ENCODE peak calls at places on chromosomes 6 and 20, in four cellular contexts. B, C, S and G are unnamed samples.

GRCh38 chr20:25011831-25012241 is 19.3 kb upstream of the APMAP start:
- DNase-seq in B (no peak), C (no peak), S (no peak), G (no peak)

GRCh38 chr6:108662702-108663101 is 102.0 kb downstream of the FOXO3 start:
- DNase-seq in B (no peak), C (no peak), S (no peak), G (no peak)

GRCh38 chr6:133837801-133838349 is 51.0 kb upstream of the TCF21 start:
- DNase-seq in B (no peak), C (peak), S (peak), G (peak)

GRCh38 chr20:63100926-63101699 is 94.3 kb upstream of the BHLHE23 start:
- DNase-seq in B (no peak), C (peak), S (no peak), G (no peak)

GRCh38 chr20:56178219-56178618 is 70.3 kb upstream of the MC3R start:
- DNase-seq in B (no peak), C (no peak), S (no peak), G (no peak)

GRCh38 chr6:160013987-160014868 is 45.3 kb downstream of the IGF2R start:
- DNase-seq in B (no peak), C (no peak), S (no peak), G (no peak)

GRCh38 chr6:149271348-149272340 is 45.9 kb upstream of the TAB2 start:
- DNase-seq in B (no peak), C (no peak), S (no peak), G (peak)

GRCh38 chr20:17558154-17558940 is 11.5 kb upstream of the DSTN start:
- DNase-seq in B (peak), C (no peak), S (peak), G (peak)

GRCh38 chr20:41178904-41179432 is 41.6 kb downstream of the PLCG1 start:
- DNase-seq in B (no peak), C (no peak), S (no peak), G (no peak)

GRCh38 chr6:116570856-116571682 is at the start of gene RWDD1:
- DNase-seq in B (peak), C (peak), S (peak), G (peak)
- TF ChIP-seq CTCF in B (peak), C (no peak), S (no peak), G (no peak)

GRCh38 chr20:54219751-54220426 is 12.0 kb downstream of the PFDN4 start:
- DNase-seq in B (no peak), C (no peak), S (peak), G (peak)
- TF ChIP-seq CTCF in B (peak), C (peak), S (peak), G (peak)

DNA sequence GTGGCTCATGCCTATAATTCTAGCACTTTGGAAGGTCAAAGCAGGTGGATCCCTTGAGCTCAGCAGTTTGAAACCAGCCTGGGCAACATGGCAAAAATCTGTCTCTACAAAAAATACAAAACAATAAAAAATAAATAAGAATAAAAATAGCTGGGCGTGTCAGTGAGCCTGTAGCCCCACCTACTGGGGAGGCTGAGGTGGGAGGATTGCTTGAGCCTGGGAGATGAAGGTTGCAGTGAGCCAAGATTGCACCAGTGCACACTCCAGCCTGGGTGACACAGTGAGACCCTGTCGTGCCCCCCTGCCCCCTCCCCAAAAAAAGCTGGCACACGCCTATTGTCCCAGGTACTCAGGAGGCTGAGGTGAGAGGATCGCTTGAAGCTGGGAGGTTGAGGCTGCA is 35.1 kb upstream of the SRPK1 start:
- DNase-seq in B (no peak), C (no peak), S (no peak), G (peak)
- TF ChIP-seq CTCF in B (peak), C (no peak), S (peak), G (peak)

GRCh38 chr6:46040288-46040687 is 24.6 kb upstream of the CLIC5 start:
- DNase-seq in B (no peak), C (no peak), S (no peak), G (no peak)

GRCh38 chr6:46046558-46047169 is 31.0 kb upstream of the CLIC5 start:
- DNase-seq in B (no peak), C (no peak), S (no peak), G (no peak)

GRCh38 chr6:46044876-46045617 is 29.4 kb upstream of the CLIC5 start:
- DNase-seq in B (peak), C (no peak), S (no peak), G (peak)

GRCh38 chr6:46039646-46040045 is 24.0 kb upstream of the CLIC5 start:
- DNase-seq in B (no peak), C (no peak), S (no peak), G (no peak)

GRCh38 chr6:46042355-46042999 is 26.8 kb upstream of the CLIC5 start:
- DNase-seq in B (no peak), C (peak), S (peak), G (peak)
- TF ChIP-seq CTCF in B (peak), C (peak), S (peak), G (peak)

GRCh38 chr6:30360139-30360538 is 15.2 kb downstream of the RPP21 start:
- DNase-seq in B (no peak), C (no peak), S (peak), G (no peak)

GRCh38 chr6:30363459-30363858 is 18.5 kb downstream of the RPP21 start:
- DNase-seq in B (no peak), C (no peak), S (peak), G (no peak)

GRCh38 chr6:30359276-30359675 is 14.3 kb downstream of the RPP21 start:
- DNase-seq in B (no peak), C (no peak), S (no peak), G (no peak)

GRCh38 chr6:30361661-30362060 is 16.7 kb downstream of the RPP21 start:
- DNase-seq in B (no peak), C (no peak), S (no peak), G (no peak)

GRCh38 chr6:30364591-30364990 is 19.6 kb downstream of the RPP21 start:
- DNase-seq in B (no peak), C (no peak), S (peak), G (peak)
- TF ChIP-seq CTCF in B (peak), C (no peak), S (peak), G (no peak)

DNA sequence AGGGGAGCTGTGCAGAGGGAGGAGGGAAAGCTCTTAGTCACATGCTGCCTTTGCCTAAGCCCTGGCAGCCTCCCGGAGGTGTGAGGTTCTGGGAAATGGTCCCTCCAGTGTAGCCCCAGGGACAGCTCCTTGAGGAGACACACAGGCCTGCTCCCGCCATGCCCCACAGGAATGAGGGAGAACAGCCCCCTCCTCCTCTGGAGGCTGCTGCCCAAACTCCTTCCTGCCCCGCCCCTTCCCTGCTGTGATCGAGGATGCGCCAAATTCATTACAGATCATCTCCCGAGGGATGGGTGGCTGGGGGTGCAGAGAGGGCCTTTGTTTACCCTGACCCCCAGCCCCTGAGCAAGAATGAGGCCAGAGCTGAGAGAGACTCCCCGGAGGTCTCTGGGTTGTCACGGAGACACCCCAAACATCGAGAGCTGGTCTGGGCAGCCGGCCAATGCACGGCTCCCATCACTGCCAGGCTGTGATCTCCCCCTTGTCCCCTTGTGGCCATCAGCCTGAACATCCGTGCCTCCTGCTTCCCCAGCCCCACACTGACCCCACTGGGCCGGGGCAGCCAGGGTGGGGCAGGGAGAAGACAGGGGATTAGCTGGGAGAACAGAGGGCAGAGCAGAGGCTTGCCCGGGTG is 8.4 kb downstream of the CYP21A2 start:
- DNase-seq in B (no peak), C (no peak), S (peak), G (peak)
- TF ChIP-seq CTCF in B (no peak), C (no peak), S (peak), G (no peak)

DNA sequence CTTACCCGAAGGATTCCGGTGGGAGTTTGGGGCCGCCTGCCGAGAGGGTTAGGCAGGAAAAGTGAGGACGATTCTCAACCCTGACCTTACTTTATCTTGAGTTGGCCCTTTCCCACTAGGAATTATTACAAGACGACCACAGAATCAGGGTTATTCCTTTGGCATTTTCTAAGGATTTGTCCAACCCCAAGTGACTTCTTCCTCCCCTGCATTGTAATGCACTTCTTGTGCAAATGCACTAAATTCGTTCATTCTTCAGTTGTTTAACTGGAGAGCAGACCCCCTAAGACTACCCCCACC is 411 bp upstream of the TMEM217 start:
- DNase-seq in B (no peak), C (no peak), S (no peak), G (no peak)
- TF ChIP-seq CTCF in B (no peak), C (no peak), S (no peak), G (no peak)